ENCODE peak calls at places on chromosomes 1 and 21, in nine cellular contexts. Z is transverse colon; Y is OCI-LY7; F is KG1; K is AG08396; B is endothelial cell; J is stimulated activated CD8-positive, alpha-beta memory T cell treated with anti-CD3 and anti-CD28 coated beads, Interleukin-7, amount 100 ng/mL, for 48 hours; A is activated CD8-positive, alpha-beta memory T cell treated with anti-CD3 and anti-CD28 coated beads, Interleukin-2, amount 10 ng/mL, durations not matched to agents 7 days and 5 days; P is GM04503. W is an unnamed sample.

GRCh38 chr1:172002725-172003345 is 161.5 kb downstream of the DNM3 start:
- DNase-seq in J (no peak), Y (peak; percentile 55), Z (peak; percentile 14), K (peak; percentile 30), F (peak; percentile 17), B (peak; percentile 20), P (no peak), A (no peak), W (peak; percentile 36)

GRCh38 chr1:90964444-90965035 is 57.3 kb downstream of the ZNF644 start:
- DNase-seq in A (no peak), Z (no peak), F (no peak), P (no peak), J (no peak), K (no peak), B (no peak), Y (peak; percentile 11), W (no peak)

GRCh38 chr1:85577421-85578320 is 2.9 kb upstream of the CCN1 start:
- DNase-seq in K (peak; percentile 57), F (no peak), J (no peak), Z (peak; percentile 21), Y (no peak), P (no peak), A (no peak), B (peak; percentile 45), W (no peak)

GRCh38 chr1:92623187-92623778 is 136.6 kb upstream of the GFI1 start:
- DNase-seq in K (no peak), P (no peak), A (no peak), B (no peak), Y (peak; percentile 37), Z (no peak), F (no peak), J (no peak), W (no peak)

GRCh38 chr1:8646996-8647395 is 170.4 kb downstream of the RERE start:
- DNase-seq in J (no peak), B (no peak), K (no peak), A (no peak), Z (no peak), Y (no peak), P (no peak), F (no peak), W (no peak)

GRCh38 chr1:191993549-191993948 is 164.7 kb upstream of the RGS18 start:
- DNase-seq in B (no peak), Y (peak; percentile 1), P (no peak), F (no peak), A (no peak), K (no peak), Z (no peak), J (no peak), W (no peak)

GRCh38 chr1:25185934-25186333 is 46.4 kb downstream of the SYF2 start:
- DNase-seq in F (no peak), A (no peak), Z (no peak), Y (no peak), J (no peak), P (no peak), K (no peak), B (no peak), W (no peak)

GRCh38 chr1:243421784-243422183 is 165.9 kb downstream of the SDCCAG8 start:
- DNase-seq in A (peak; percentile 85), K (no peak), Y (no peak), J (peak; percentile 16), P (no peak), Z (peak; percentile 31), B (no peak), F (no peak), W (peak; percentile 49)

GRCh38 chr1:109466440-109467300 is at the start of gene SYPL2:
- DNase-seq in B (peak; percentile 35), J (no peak), F (no peak), A (no peak), K (peak; percentile 70), Y (no peak), Z (peak; percentile 51), P (no peak), W (peak; percentile 82)

GRCh38 chr1:162373541-162374375 is 2.9 kb downstream of the SPATA46 start:
- DNase-seq in J (no peak), P (no peak), B (no peak), F (no peak), Y (no peak), Z (no peak), K (peak; percentile 29), A (no peak), W (no peak)

GRCh38 chr21:45892156-45892919 is 89.2 kb upstream of the COL6A1 start:
- DNase-seq in Z (peak; percentile 31), F (peak; percentile 33), B (no peak), K (no peak), A (no peak), J (no peak), P (no peak), Y (peak; percentile 7), W (no peak)

GRCh38 chr1:161115132-161115711 is 2.6 kb downstream of the PFDN2 start:
- DNase-seq in Y (no peak), B (no peak), P (no peak), K (no peak), A (peak; percentile 54), J (no peak), Z (no peak), F (no peak), W (no peak)

GRCh38 chr1:1171551-1172340 is 1.9 kb upstream of the TTLL10 start:
- DNase-seq in B (peak; percentile 5), Y (no peak), J (no peak), A (no peak), Z (no peak), F (no peak), K (no peak), P (no peak), W (no peak)

GRCh38 chr1:11458811-11459275 is 20.1 kb upstream of the DISP3 start:
- DNase-seq in F (no peak), Y (no peak), K (no peak), J (no peak), A (no peak), Z (no peak), P (no peak), B (peak; percentile 53), W (no peak)

GRCh38 chr1:190102757-190103326 is 374.8 kb downstream of the BRINP3 start:
- DNase-seq in Z (no peak), J (no peak), F (no peak), B (no peak), A (no peak), P (no peak), Y (no peak), K (no peak), W (no peak)

GRCh38 chr1:115501476-115501875 is 140.3 kb upstream of the VANGL1 start:
- DNase-seq in J (no peak), K (no peak), B (no peak), A (no peak), F (peak; percentile 34), Y (no peak), P (no peak), Z (no peak), W (no peak)

GRCh38 chr1:226679853-226680516 is 59.1 kb downstream of the ITPKB start:
- DNase-seq in Z (peak; percentile 87), K (peak; percentile 87), P (no peak), Y (peak; percentile 84), A (peak; percentile 84), F (peak; percentile 49), B (peak; percentile 71), J (peak; percentile 69), W (peak; percentile 67)

GRCh38 chr1:113140588-113141446 is 67.8 kb downstream of the LRIG2 start:
- DNase-seq in Y (peak; percentile 66), B (peak; percentile 63), A (peak; percentile 73), K (peak; percentile 69), J (no peak), P (no peak), F (peak; percentile 25), Z (peak; percentile 73), W (peak; percentile 81)